ENCODE peak calls at places on chromosomes 5 and 9, in five cellular contexts. W is heart left ventricle; F is cardiac muscle cell; B is lung; H is CD4-positive, alpha-beta memory T cell. S is an unnamed sample. For H3K4me1, the result is how much of the 10 kb centered on the place peaks cover.

GRCh38 chr9:8822667-8823025 is 1023.1 kb upstream of the DMAC1 start:
- DNase-seq in H (no peak), F (no peak), B (no peak), W (no peak), S (no peak)

GRCh38 chr9:25481377-25481776 is 196.9 kb downstream of the TUSC1 start:
- DNase-seq in F (no peak), W (no peak), H (no peak), B (no peak), S (no peak)

GRCh38 chr9:15741015-15741414 is 188.2 kb downstream of the CCDC171 start:
- DNase-seq in W (no peak), B (no peak), F (no peak), H (no peak), S (no peak)

GRCh38 chr5:97554992-97555981 is 372.2 kb upstream of the RIOK2 start:
- DNase-seq in B (no peak), H (no peak), F (no peak), W (no peak), S (no peak)

GRCh38 chr9:130693101-130693425 is 517 bp upstream of the EXOSC2 start:
- DNase-seq in H (no peak), F (no peak), B (no peak), W (no peak), S (no peak)

GRCh38 chr5:178237431-178238312 is 5.1 kb upstream of the PHYKPL start:
- DNase-seq in W (no peak), H (no peak), F (no peak), B (no peak), S (peak)

GRCh38 chr5:39518516-39518915 is 93.7 kb upstream of the DAB2 start:
- DNase-seq in H (no peak), F (peak), W (no peak), B (no peak), S (no peak)

GRCh38 chr5:174571662-174572397 is 152.6 kb upstream of the MSX2 start:
- DNase-seq in W (peak), B (peak), F (peak), H (no peak), S (peak)

GRCh38 chr9:137049544-137050449 is 3.8 kb upstream of the NPDC1 start:
- DNase-seq in H (no peak), B (no peak), F (peak), W (no peak), S (no peak)

GRCh38 chr5:129271309-129271708 is 176.8 kb downstream of the ISOC1 start:
- DNase-seq in W (no peak), H (no peak), F (peak), B (no peak), S (no peak)

GRCh38 chr5:133909584-133909983 is 58.8 kb downstream of the C5orf15 start:
- DNase-seq in B (no peak), W (no peak), F (no peak), H (no peak), S (no peak)

GRCh38 chr5:133906303-133906702 is 62.1 kb downstream of the C5orf15 start:
- DNase-seq in B (no peak), W (no peak), F (no peak), H (no peak), S (no peak)

GRCh38 chr5:133905494-133905893 is 62.9 kb downstream of the C5orf15 start:
- DNase-seq in B (no peak), W (no peak), F (no peak), H (no peak), S (no peak)

GRCh38 chr5:133904641-133905040 is 63.8 kb downstream of the C5orf15 start:
- DNase-seq in B (no peak), W (no peak), F (no peak), H (no peak), S (no peak)

GRCh38 chr5:133907075-133907474 is 61.4 kb downstream of the C5orf15 start:
- DNase-seq in W (peak), B (no peak), F (no peak), H (no peak), S (no peak)
- H3K4me1 ChIP-seq in W (under half), B (under half), F (under half), H (under half), S (under half)

DNA sequence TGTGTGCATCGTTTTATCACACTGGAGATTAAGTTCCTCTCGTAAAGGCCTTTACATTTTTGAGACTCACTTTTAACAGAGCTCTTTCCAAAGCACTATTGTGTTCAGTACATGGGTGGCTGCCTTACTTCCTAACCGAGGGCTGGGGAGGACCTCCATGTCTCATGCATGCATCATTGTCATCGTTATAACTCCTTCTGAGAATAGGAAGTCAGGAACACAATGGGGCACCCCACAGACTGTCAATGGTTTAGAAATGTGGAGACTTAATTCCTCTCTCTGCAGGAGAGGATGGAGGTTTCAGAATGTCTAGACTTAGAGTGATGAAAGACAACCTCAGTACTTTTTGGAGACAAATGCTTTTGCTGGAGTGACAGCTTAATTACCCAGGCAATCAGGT is 83.9 kb downstream of the PRLR start:
- DNase-seq in H (no peak), W (no peak), F (no peak), B (no peak), S (no peak)
- H3K4me3 ChIP-seq in H (no peak), W (no peak), F (no peak), B (no peak), S (no peak)

GRCh38 chr9:134062461-134063087 is 5.3 kb downstream of the BRD3 start:
- DNase-seq in F (no peak), W (no peak), B (no peak), H (no peak), S (no peak)

GRCh38 chr9:134061688-134062371 is 6.0 kb downstream of the BRD3 start:
- DNase-seq in W (no peak), F (no peak), H (no peak), B (no peak), S (no peak)

GRCh38 chr9:134059661-134060395 is 8.0 kb downstream of the BRD3 start:
- DNase-seq in W (no peak), F (no peak), H (no peak), B (no peak), S (peak)

GRCh38 chr9:134060546-134060945 is 7.3 kb downstream of the BRD3 start:
- DNase-seq in H (no peak), W (no peak), F (no peak), B (no peak), S (no peak)

GRCh38 chr9:134061019-134061687 is 6.7 kb downstream of the BRD3 start:
- DNase-seq in W (no peak), B (no peak), H (no peak), F (no peak), S (no peak)
- H3K4me1 ChIP-seq in W (half or more), B (under half), H (under half), F (under half), S (under half)

GRCh38 chr9:37760416-37761165 is 7.0 kb downstream of the TRMT10B start:
- DNase-seq in B (no peak), H (no peak), F (peak), W (no peak), S (no peak)

GRCh38 chr9:37758747-37759146 is 5.1 kb downstream of the TRMT10B start:
- DNase-seq in H (no peak), W (no peak), F (no peak), B (no peak), S (no peak)

DNA sequence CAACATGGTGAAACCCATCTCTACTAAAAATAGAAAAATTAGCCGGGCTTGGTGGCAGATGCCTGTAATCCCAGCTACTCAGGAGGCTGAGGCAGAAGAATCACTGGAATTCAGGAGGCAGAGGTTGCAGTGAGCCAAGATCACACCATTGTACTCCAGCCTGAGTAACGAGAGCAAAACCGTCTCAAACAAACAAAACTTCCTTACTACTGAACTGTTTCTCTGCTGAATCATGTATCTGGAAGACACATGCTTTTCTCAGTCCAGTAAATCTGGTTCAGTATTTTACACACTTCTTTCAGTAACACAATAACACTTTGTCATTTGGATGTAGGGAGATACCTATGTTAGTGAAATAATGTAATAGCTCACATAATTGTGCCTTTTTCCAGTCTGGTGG is 7.9 kb downstream of the TRMT10B start:
- DNase-seq in H (no peak), W (no peak), F (peak), B (no peak), S (no peak)
- H3K4me3 ChIP-seq in H (no peak), W (no peak), F (no peak), B (no peak), S (no peak)

GRCh38 chr9:91899611-91900010 is 50.4 kb downstream of the ROR2 start:
- DNase-seq in F (no peak), W (no peak), H (no peak), B (no peak), S (no peak)
- H3K4me1 ChIP-seq in F (half or more), W (under half), H (under half), B (under half), S (under half)

GRCh38 chr5:32760091-32760509 is 49.0 kb downstream of the NPR3 start:
- DNase-seq in B (no peak), W (no peak), H (no peak), F (peak), S (no peak)
- H3K4me3 ChIP-seq in B (no peak), W (no peak), H (no peak), F (no peak), S (no peak)